ENCODE peak calls at places on chromosomes 3 and 15, in five cellular contexts. A is PC-3, R is hepatocyte, S is OCI-LY7, O is GM23338. X is an unnamed sample. For H3K9me2, the result is how much of the 10 kb centered on the place peaks cover.

GRCh38 chr15:58457466-58457965 is 25.7 kb downstream of the LIPC start:
- DNase-seq in A (peak), R (no peak), S (no peak), O (no peak), X (no peak)

GRCh38 chr15:33654859-33655258 is 313.4 kb upstream of the CHRM5 start:
- DNase-seq in A (no peak), R (no peak), S (no peak), O (peak), X (no peak)

GRCh38 chr3:165225604-165226003 is 29.4 kb upstream of the SLITRK3 start:
- DNase-seq in A (peak), R (no peak), S (no peak), O (peak), X (no peak)

GRCh38 chr3:149654188-149654601 is 3.6 kb downstream of the WWTR1 start:
- DNase-seq in A (peak), R (no peak), S (no peak), O (no peak), X (no peak)

GRCh38 chr3:140470211-140470610 is 207.7 kb upstream of the TRIM42 start:
- DNase-seq in A (no peak), R (no peak), S (no peak), O (peak), X (no peak)

GRCh38 chr3:138459619-138460535 is 25.5 kb downstream of the ESYT3 start:
- DNase-seq in A (no peak), R (peak), S (no peak), O (no peak), X (no peak)

GRCh38 chr15:90871097-90871715 is 2.8 kb downstream of the FURIN start:
- DNase-seq in A (no peak), R (peak), S (peak), O (peak), X (peak)

GRCh38 chr15:78390242-78390641 is 47.8 kb upstream of the IREB2 start:
- DNase-seq in A (no peak), R (no peak), S (no peak), O (no peak), X (no peak)

GRCh38 chr15:38564557-38565286 is at the start of gene RASGRP1:
- DNase-seq in A (peak), R (peak), S (peak), O (peak), X (peak)

GRCh38 chr3:151214459-151214858 is 11.4 kb upstream of the GPR171 start:
- DNase-seq in A (no peak), R (no peak), S (no peak), O (peak), X (no peak)

GRCh38 chr3:47425959-47426358 is 45.1 kb downstream of the PTPN23 start:
- DNase-seq in A (no peak), R (no peak), S (no peak), O (no peak), X (no peak)

GRCh38 chr15:101151286-101151685 is 100.6 kb downstream of the CHSY1 start:
- DNase-seq in A (no peak), R (no peak), S (no peak), O (no peak), X (peak)

GRCh38 chr3:21390136-21390535 is 360.9 kb downstream of the ZNF385D start:
- DNase-seq in A (peak), R (peak), S (no peak), O (no peak), X (no peak)

GRCh38 chr3:148878073-148878472 is 13.0 kb downstream of the CPA3 start:
- DNase-seq in A (no peak), R (no peak), S (no peak), O (no peak), X (no peak)

GRCh38 chr3:61343543-61343942 is 92.3 kb upstream of the FHIT start:
- DNase-seq in A (no peak), R (no peak), S (no peak), O (no peak), X (no peak)

GRCh38 chr15:71806452-71806931 is 3.9 kb upstream of the NR2E3 start:
- DNase-seq in A (peak), R (no peak), S (no peak), O (peak), X (no peak)

GRCh38 chr15:31934821-31935220 is 95.5 kb upstream of the CHRNA7 start:
- DNase-seq in A (peak), R (no peak), S (no peak), O (no peak), X (no peak)

GRCh38 chr3:150248116-150248864 is 159.8 kb upstream of the TSC22D2 start:
- DNase-seq in A (peak), R (no peak), S (peak), O (no peak), X (peak)

GRCh38 chr3:142716102-142716501 is 7.7 kb upstream of the TRPC1 start:
- DNase-seq in A (no peak), R (no peak), S (no peak), O (no peak), X (no peak)

GRCh38 chr3:52313774-52314188 is 2.3 kb upstream of the DNAH1 start:
- DNase-seq in A (peak), R (no peak), S (peak), O (no peak), X (peak)

GRCh38 chr15:82231233-82231632 is 31.3 kb downstream of the EFL1 start:
- DNase-seq in A (no peak), R (no peak), S (no peak), O (no peak), X (no peak)

GRCh38 chr3:163622384-163622783 is 1455.9 kb downstream of the SI start:
- DNase-seq in A (peak), R (peak), S (no peak), O (peak), X (no peak)

GRCh38 chr3:65230251-65231140 is 542.7 kb upstream of the ADAMTS9 start:
- DNase-seq in A (no peak), R (peak), S (no peak), O (no peak), X (no peak)

GRCh38 chr3:190543656-190544055 is 29.8 kb downstream of the IL1RAP start:
- DNase-seq in A (peak), R (peak), S (no peak), O (no peak), X (no peak)

GRCh38 chr15:89171136-89172072 is 50.0 kb downstream of the RLBP1 start:
- DNase-seq in A (peak), R (peak), S (peak), O (peak), X (peak)

GRCh38 chr15:38809621-38810020 is 245.0 kb upstream of the RASGRP1 start:
- DNase-seq in A (no peak), R (no peak), S (no peak), O (no peak), X (no peak)

GRCh38 chr15:49242820-49243219 is 72.8 kb downstream of the GALK2 start:
- DNase-seq in A (no peak), R (no peak), S (no peak), O (peak), X (no peak)

GRCh38 chr15:101121511-101122090 is 130.2 kb downstream of the CHSY1 start:
- DNase-seq in A (peak), R (peak), S (peak), O (peak), X (peak)

GRCh38 chr3:33196538-33196937 is 22.1 kb downstream of the SUSD5 start:
- DNase-seq in A (no peak), R (peak), S (no peak), O (no peak), X (no peak)
- H2AFZ ChIP-seq in A (no peak), R (no peak), S (no peak), O (peak), X (no peak)

DNA sequence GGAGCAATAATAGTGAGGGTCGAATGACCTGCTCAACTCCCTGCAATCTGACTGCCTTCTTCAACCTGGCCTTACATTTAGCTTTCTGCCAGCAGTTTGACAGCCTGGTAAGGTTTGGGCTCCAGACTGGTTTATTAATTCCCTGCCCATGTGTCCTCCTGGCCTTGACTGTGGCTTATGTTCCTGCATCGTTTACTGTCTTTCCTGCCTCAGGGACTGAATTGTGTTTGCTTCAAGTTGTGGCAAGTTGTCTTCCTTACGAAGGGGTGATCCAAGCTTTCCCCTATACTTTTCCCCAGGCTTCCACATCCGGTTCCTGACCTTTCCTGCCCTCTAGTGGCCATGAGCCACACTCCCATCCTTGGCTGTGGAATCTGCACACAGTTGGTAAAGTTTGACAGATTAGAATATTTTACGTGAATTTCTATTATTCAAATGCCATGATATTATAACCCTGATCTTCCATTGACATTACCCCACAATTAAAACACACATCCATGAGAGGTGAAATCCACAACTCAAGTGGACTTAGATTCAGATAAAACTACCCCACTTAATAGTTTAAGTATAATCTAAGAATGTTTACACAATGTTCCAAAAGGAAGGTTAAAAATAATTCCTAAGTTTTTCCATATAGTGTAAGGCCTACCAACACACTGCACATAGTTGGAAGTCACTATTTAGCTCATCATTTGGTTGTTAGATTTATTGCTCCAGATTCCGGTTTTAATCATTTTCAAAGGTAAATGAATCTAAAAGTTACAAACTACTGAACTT is 95.7 kb downstream of the NEDD4 start:
- DNase-seq in A (peak), R (peak), S (peak), O (peak), X (no peak)
- TF ChIP-seq CTCF in A (peak), R (peak), S (peak), O (peak), X (peak)

GRCh38 chr3:17551333-17551732 is 191.1 kb downstream of the TBC1D5 start:
- DNase-seq in A (no peak), R (no peak), S (no peak), O (no peak), X (no peak)

GRCh38 chr3:17550624-17551023 is 191.8 kb downstream of the TBC1D5 start:
- DNase-seq in A (no peak), R (no peak), S (no peak), O (no peak), X (no peak)

GRCh38 chr3:17553080-17553479 is 189.4 kb downstream of the TBC1D5 start:
- DNase-seq in A (no peak), R (no peak), S (no peak), O (no peak), X (no peak)

GRCh38 chr3:17554078-17554477 is 188.4 kb downstream of the TBC1D5 start:
- DNase-seq in A (no peak), R (no peak), S (no peak), O (no peak), X (no peak)

GRCh38 chr3:17552351-17552750 is 190.1 kb downstream of the TBC1D5 start:
- DNase-seq in A (no peak), R (no peak), S (no peak), O (no peak), X (no peak)
- H3K9me2 ChIP-seq in A (under half), R (under half), S (under half), O (under half), X (under half)

GRCh38 chr3:46419816-46420215 is 12.8 kb downstream of the CCRL2 start:
- DNase-seq in A (no peak), R (no peak), S (no peak), O (no peak), X (no peak)
- H2AFZ ChIP-seq in A (no peak), R (no peak), S (no peak), O (no peak), X (no peak)

DNA sequence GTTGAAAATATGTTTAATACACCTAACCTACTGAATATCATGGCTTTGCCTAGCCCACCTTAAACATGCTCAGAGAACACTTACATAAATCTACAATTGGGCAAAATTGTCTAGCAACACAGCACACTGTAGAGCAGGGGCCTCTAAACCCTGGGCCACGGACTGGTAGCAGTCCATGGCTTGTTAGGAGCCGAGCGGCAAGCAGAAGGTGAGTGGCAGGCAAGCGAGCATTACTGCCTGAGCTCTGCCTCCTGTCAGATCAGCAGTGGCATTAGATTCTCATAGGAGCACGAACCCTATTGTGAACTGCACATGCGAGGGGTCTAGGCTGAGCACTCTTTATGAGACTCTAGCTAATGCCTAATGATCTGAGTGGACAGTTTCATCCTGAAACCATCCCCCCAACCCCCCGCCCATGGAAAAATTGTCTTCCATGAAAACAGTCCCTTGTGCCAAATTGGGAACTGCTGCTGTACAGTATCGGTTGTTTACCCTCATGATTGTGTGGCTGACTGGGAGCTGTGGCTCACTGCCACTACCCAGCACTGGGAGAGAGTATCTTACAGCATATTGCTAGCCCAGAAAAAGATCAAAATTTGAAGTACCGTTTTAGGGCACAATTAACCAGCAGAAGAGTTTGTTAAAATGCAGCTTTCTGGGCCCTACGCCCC is 26.1 kb downstream of the CMSS1 start:
- DNase-seq in A (no peak), R (no peak), S (no peak), O (no peak), X (no peak)
- TF ChIP-seq CTCF in A (no peak), R (no peak), S (peak), O (no peak), X (no peak)

DNA sequence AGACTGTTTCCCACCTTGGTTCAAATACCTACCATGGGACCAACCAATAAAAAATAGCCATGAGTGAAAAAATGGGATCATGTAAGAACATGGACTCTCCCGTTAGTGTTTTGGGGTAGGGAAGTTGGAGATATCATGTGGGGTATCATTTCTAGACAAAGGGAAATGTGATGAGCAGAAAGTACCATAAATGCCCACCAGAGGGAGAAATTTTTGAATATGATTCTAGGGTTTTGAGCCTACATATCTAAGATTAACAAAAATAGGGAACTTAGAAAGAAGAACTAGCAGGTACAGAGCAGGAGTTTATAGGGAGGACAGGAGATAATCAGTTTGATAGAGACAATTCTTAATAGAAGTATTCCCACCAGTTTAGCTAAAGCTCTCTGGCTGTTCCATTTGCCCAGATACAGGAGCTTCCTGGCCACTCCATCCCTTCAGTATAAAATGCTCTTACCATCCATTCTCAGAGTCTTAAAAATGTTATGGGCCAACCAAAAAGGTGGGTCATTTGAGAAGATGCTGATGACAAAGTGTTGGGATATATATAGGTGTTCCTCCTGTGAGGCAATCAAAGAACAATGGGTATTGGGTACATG is 3.6 kb upstream of the CPOX start:
- DNase-seq in A (peak), R (peak), S (peak), O (peak), X (peak)
- H3K9me2 ChIP-seq in A (under half), R (under half), S (under half), O (under half), X (under half)

DNA sequence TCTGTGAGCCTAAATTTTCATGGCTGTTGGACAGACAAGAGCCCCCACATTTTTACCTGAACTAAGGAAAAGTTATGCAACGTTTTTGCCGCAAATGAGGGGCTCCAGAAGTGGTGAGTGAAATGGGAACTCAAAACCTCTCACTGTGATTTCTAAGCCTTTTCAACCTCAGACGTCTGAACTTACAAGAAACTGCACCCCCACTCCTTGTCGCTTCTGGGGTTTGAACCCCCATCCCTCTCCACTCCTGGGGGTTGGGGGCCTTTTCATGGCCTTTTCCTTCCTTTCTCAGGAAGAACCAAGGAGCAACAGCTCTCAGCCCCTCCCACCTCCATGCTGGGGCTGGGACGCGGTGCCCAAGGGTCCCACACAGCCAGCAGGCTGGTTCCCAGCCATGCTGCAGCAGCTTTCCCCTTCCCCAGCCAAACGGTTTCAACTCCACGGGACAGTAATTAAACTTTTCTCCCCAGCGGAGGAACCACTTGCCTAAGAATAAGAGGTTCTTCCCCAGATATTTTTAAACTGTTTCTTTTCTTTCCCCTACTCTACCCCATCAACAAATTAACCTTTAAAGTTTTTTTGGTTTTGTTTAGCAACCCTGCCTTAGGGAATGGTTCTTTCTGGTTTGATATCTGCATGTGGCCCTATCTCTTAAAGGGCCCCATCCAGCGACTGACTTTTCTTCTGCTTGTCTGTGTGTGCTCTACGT is 387.6 kb upstream of the CBLB start:
- DNase-seq in A (no peak), R (no peak), S (peak), O (no peak), X (no peak)
- H2AFZ ChIP-seq in A (no peak), R (no peak), S (peak), O (peak), X (no peak)

GRCh38 chr3:112407214-112407887 is 74.4 kb downstream of the CD200 start:
- DNase-seq in A (no peak), R (no peak), S (no peak), O (no peak), X (no peak)

GRCh38 chr3:112411425-112411824 is 78.5 kb downstream of the CD200 start:
- DNase-seq in A (no peak), R (no peak), S (no peak), O (no peak), X (no peak)

GRCh38 chr3:112405845-112406244 is 72.9 kb downstream of the CD200 start:
- DNase-seq in A (peak), R (no peak), S (no peak), O (no peak), X (no peak)

GRCh38 chr3:112407888-112408702 is 75.1 kb downstream of the CD200 start:
- DNase-seq in A (no peak), R (no peak), S (no peak), O (no peak), X (no peak)

GRCh38 chr3:112409061-112409460 is 76.1 kb downstream of the CD200 start:
- DNase-seq in A (no peak), R (peak), S (no peak), O (no peak), X (no peak)
- TF ChIP-seq CTCF in A (no peak), R (no peak), S (no peak), O (no peak), X (no peak)

GRCh38 chr3:11635671-11636371 is 7.9 kb downstream of the VGLL4 start:
- DNase-seq in A (no peak), R (no peak), S (no peak), O (no peak), X (no peak)
- H3K9me2 ChIP-seq in A (under half), R (under half), S (under half), O (under half), X (under half)

GRCh38 chr3:39540162-39540921 is 72.9 kb downstream of the MOBP start:
- DNase-seq in A (peak), R (no peak), S (no peak), O (no peak), X (no peak)
- H2AFZ ChIP-seq in A (no peak), R (no peak), S (no peak), O (no peak), X (no peak)

X was measured in MM.1S.